ENCODE peak calls at places on chromosome 5, in eight cellular contexts. A is RPMI8226, K is cardiac fibroblast, P is GM03348, Q is AG10803, V is NCI-H510A treated with DMSO at 0.1 percent for 48 hours, L is memory B cell, S is NCI-H1694 treated with DMSO at 0.1 percent for 48 hours. J is an unnamed sample.

GRCh38 chr5:176535101-176535654 is 2.0 kb downstream of the RNF44 start:
- DNase-seq in A (peak), K (no peak), P (no peak), Q (peak), V (no peak), L (no peak), S (no peak), J (no peak)

GRCh38 chr5:35135239-35135700 is 87.5 kb upstream of the AGXT2 start:
- DNase-seq in A (no peak), K (no peak), P (no peak), Q (no peak), V (no peak), L (no peak), S (no peak), J (no peak)

GRCh38 chr5:72499730-72500129 is 7.5 kb downstream of the ZNF366 start:
- DNase-seq in A (no peak), K (no peak), P (no peak), Q (no peak), V (no peak), L (no peak), S (no peak), J (no peak)

GRCh38 chr5:173789031-173789920 is 98.9 kb upstream of the CPEB4 start:
- DNase-seq in A (peak), K (peak), P (peak), Q (peak), V (no peak), L (no peak), S (no peak), J (peak)

GRCh38 chr5:57303985-57304384 is 130.1 kb downstream of the GPBP1 start:
- DNase-seq in A (no peak), K (no peak), P (no peak), Q (no peak), V (no peak), L (no peak), S (no peak), J (no peak)

GRCh38 chr5:203246-203645 is 12.0 kb downstream of the LRRC14B start:
- DNase-seq in A (no peak), K (no peak), P (no peak), Q (no peak), V (no peak), L (no peak), S (no peak), J (no peak)

GRCh38 chr5:111326551-111326950 is 102.4 kb downstream of the CAMK4 start:
- DNase-seq in A (no peak), K (no peak), P (no peak), Q (no peak), V (no peak), L (no peak), S (no peak), J (no peak)

GRCh38 chr5:37823433-37824152 is 16.2 kb downstream of the GDNF start:
- DNase-seq in A (no peak), K (peak), P (no peak), Q (no peak), V (no peak), L (no peak), S (no peak), J (no peak)

GRCh38 chr5:80591352-80591751 is 21.3 kb upstream of the ANKRD34B start:
- DNase-seq in A (no peak), K (no peak), P (no peak), Q (no peak), V (no peak), L (no peak), S (no peak), J (no peak)

GRCh38 chr5:40909233-40909632 is at the start of gene C7:
- DNase-seq in A (no peak), K (peak), P (no peak), Q (no peak), V (no peak), L (no peak), S (no peak), J (no peak)

GRCh38 chr5:107542428-107542827 is 128.3 kb downstream of the EFNA5 start:
- DNase-seq in A (peak), K (peak), P (peak), Q (peak), V (peak), L (no peak), S (peak), J (peak)

GRCh38 chr5:80703747-80704146 is 49.0 kb upstream of the DHFR start:
- DNase-seq in A (no peak), K (peak), P (no peak), Q (no peak), V (no peak), L (no peak), S (no peak), J (no peak)

GRCh38 chr5:154850255-154851062 is at the start of gene FAXDC2:
- DNase-seq in A (no peak), K (peak), P (peak), Q (peak), V (no peak), L (no peak), S (no peak), J (peak)

GRCh38 chr5:37249820-37250175 is 622 bp upstream of the CPLANE1 start:
- DNase-seq in A (no peak), K (no peak), P (no peak), Q (no peak), V (no peak), L (no peak), S (no peak), J (peak)

GRCh38 chr5:19927919-19928318 is 60.1 kb downstream of the CDH18 start:
- DNase-seq in A (no peak), K (no peak), P (no peak), Q (no peak), V (no peak), L (no peak), S (no peak), J (no peak)

GRCh38 chr5:163887854-163888253 is 382.4 kb downstream of the MAT2B start:
- DNase-seq in A (no peak), K (no peak), P (no peak), Q (no peak), V (no peak), L (no peak), S (no peak), J (no peak)

GRCh38 chr5:135446186-135446585 is 962 bp downstream of the DCANP1 start:
- DNase-seq in A (no peak), K (no peak), P (no peak), Q (no peak), V (no peak), L (no peak), S (no peak), J (peak)

GRCh38 chr5:38417658-38418017 is 138.8 kb downstream of the LIFR start:
- DNase-seq in A (no peak), K (no peak), P (no peak), Q (no peak), V (no peak), L (no peak), S (peak), J (no peak)

GRCh38 chr5:163571755-163572154 is 66.3 kb downstream of the MAT2B start:
- DNase-seq in A (no peak), K (peak), P (peak), Q (peak), V (no peak), L (no peak), S (no peak), J (no peak)

GRCh38 chr5:180689071-180689694 is 39.8 kb upstream of the FLT4 start:
- DNase-seq in A (no peak), K (no peak), P (no peak), Q (no peak), V (no peak), L (no peak), S (no peak), J (no peak)

GRCh38 chr5:56561455-56561854 is 253.9 kb upstream of the MAP3K1 start:
- DNase-seq in A (no peak), K (no peak), P (no peak), Q (no peak), V (no peak), L (no peak), S (no peak), J (no peak)

GRCh38 chr5:147216552-147217154 is 18.2 kb upstream of the STK32A start:
- DNase-seq in A (peak), K (peak), P (no peak), Q (peak), V (peak), L (no peak), S (no peak), J (no peak)

GRCh38 chr5:10634056-10634455 is 70.2 kb downstream of the ANKRD33B start:
- DNase-seq in A (no peak), K (no peak), P (no peak), Q (no peak), V (no peak), L (peak), S (no peak), J (no peak)

GRCh38 chr5:132372542-132372941 is 3.0 kb downstream of the SLC22A5 start:
- DNase-seq in A (peak), K (no peak), P (no peak), Q (no peak), V (no peak), L (no peak), S (no peak), J (no peak)

GRCh38 chr5:168699002-168699401 is 119.8 kb upstream of the PANK3 start:
- DNase-seq in A (no peak), K (peak), P (peak), Q (no peak), V (no peak), L (no peak), S (no peak), J (no peak)

GRCh38 chr5:56786346-56786745 is 29.0 kb upstream of the MAP3K1 start:
- DNase-seq in A (no peak), K (no peak), P (no peak), Q (no peak), V (no peak), L (no peak), S (no peak), J (no peak)

GRCh38 chr5:137332296-137332695 is 166.8 kb downstream of the SPOCK1 start:
- DNase-seq in A (no peak), K (no peak), P (no peak), Q (no peak), V (no peak), L (no peak), S (no peak), J (no peak)

GRCh38 chr5:156597276-156597675 is 252.8 kb upstream of the PPP1R2B start:
- DNase-seq in A (no peak), K (no peak), P (no peak), Q (no peak), V (no peak), L (no peak), S (no peak), J (no peak)

GRCh38 chr5:170517411-170517810 is 13.6 kb downstream of the KCNIP1 start:
- DNase-seq in A (no peak), K (no peak), P (no peak), Q (no peak), V (no peak), L (no peak), S (no peak), J (no peak)

GRCh38 chr5:177359860-177360259 is 2.1 kb downstream of the RGS14 start:
- DNase-seq in A (no peak), K (no peak), P (no peak), Q (no peak), V (no peak), L (no peak), S (no peak), J (no peak)

GRCh38 chr5:96742519-96742918 is 65.2 kb downstream of the ERAP1 start:
- DNase-seq in A (no peak), K (no peak), P (no peak), Q (no peak), V (no peak), L (no peak), S (no peak), J (no peak)

GRCh38 chr5:50853151-50853550 is 186.7 kb downstream of the PARP8 start:
- DNase-seq in A (peak), K (no peak), P (no peak), Q (no peak), V (no peak), L (peak), S (no peak), J (peak)

GRCh38 chr5:135508496-135509005 is 27.2 kb downstream of the NEUROG1 start:
- DNase-seq in A (no peak), K (no peak), P (no peak), Q (no peak), V (peak), L (no peak), S (no peak), J (no peak)

GRCh38 chr5:97019435-97020117 is 83.7 kb downstream of the LNPEP start:
- DNase-seq in A (no peak), K (peak), P (no peak), Q (peak), V (no peak), L (no peak), S (no peak), J (no peak)